ENCODE peak calls at places on chromosomes 3 and 15, in seven cellular contexts. One of them, this sample, is unnamed.

GRCh38 chr3:134897391-134898131 is 102.5 kb downstream of the EPHB1 start:
- DNase-seq in epithelial cell of esophagus: no peak
- DNase-seq in psoas muscle: no peak
- DNase-seq in pancreas: no peak
- DNase-seq in fibroblast of lung: no peak
- DNase-seq in epithelial cell of proximal tubule: no peak
- DNase-seq in foreskin fibroblast: no peak
- DNase-seq in this sample: no peak

GRCh38 chr3:9729419-9729818 is 2.1 kb upstream of the BRPF1 start:
- DNase-seq in epithelial cell of esophagus: no peak
- DNase-seq in psoas muscle: no peak
- DNase-seq in pancreas: no peak
- DNase-seq in fibroblast of lung: no peak
- DNase-seq in epithelial cell of proximal tubule: no peak
- DNase-seq in foreskin fibroblast: no peak
- DNase-seq in this sample: no peak

GRCh38 chr3:37945803-37946530 is 44.6 kb upstream of the VILL start:
- DNase-seq in epithelial cell of esophagus: peak
- DNase-seq in psoas muscle: no peak
- DNase-seq in pancreas: no peak
- DNase-seq in fibroblast of lung: peak
- DNase-seq in epithelial cell of proximal tubule: no peak
- DNase-seq in foreskin fibroblast: peak
- DNase-seq in this sample: no peak

GRCh38 chr15:60713096-60714084 is 234.4 kb upstream of the ICE2 start:
- DNase-seq in epithelial cell of esophagus: no peak
- DNase-seq in psoas muscle: peak
- DNase-seq in pancreas: no peak
- DNase-seq in fibroblast of lung: no peak
- DNase-seq in epithelial cell of proximal tubule: no peak
- DNase-seq in foreskin fibroblast: no peak
- DNase-seq in this sample: peak

GRCh38 chr3:195078891-195079440 is 192.0 kb downstream of the XXYLT1 start:
- DNase-seq in epithelial cell of esophagus: no peak
- DNase-seq in psoas muscle: no peak
- DNase-seq in pancreas: no peak
- DNase-seq in fibroblast of lung: no peak
- DNase-seq in epithelial cell of proximal tubule: no peak
- DNase-seq in foreskin fibroblast: no peak
- DNase-seq in this sample: no peak

GRCh38 chr3:15438988-15439387 is 11.6 kb downstream of the EAF1 start:
- DNase-seq in epithelial cell of esophagus: peak
- DNase-seq in psoas muscle: no peak
- DNase-seq in pancreas: no peak
- DNase-seq in fibroblast of lung: peak
- DNase-seq in epithelial cell of proximal tubule: no peak
- DNase-seq in foreskin fibroblast: peak
- DNase-seq in this sample: peak

GRCh38 chr3:119308355-119308754 is 14.2 kb downstream of the ARHGAP31 start:
- DNase-seq in epithelial cell of esophagus: no peak
- DNase-seq in psoas muscle: no peak
- DNase-seq in pancreas: no peak
- DNase-seq in fibroblast of lung: no peak
- DNase-seq in epithelial cell of proximal tubule: no peak
- DNase-seq in foreskin fibroblast: no peak
- DNase-seq in this sample: no peak

GRCh38 chr15:100762913-100763627 is 116.6 kb upstream of the ALDH1A3 start:
- DNase-seq in epithelial cell of esophagus: no peak
- DNase-seq in psoas muscle: no peak
- DNase-seq in pancreas: no peak
- DNase-seq in fibroblast of lung: no peak
- DNase-seq in epithelial cell of proximal tubule: no peak
- DNase-seq in foreskin fibroblast: peak
- DNase-seq in this sample: no peak

GRCh38 chr15:58387130-58387529 is 44.7 kb upstream of the LIPC start:
- DNase-seq in epithelial cell of esophagus: peak
- DNase-seq in psoas muscle: no peak
- DNase-seq in pancreas: no peak
- DNase-seq in fibroblast of lung: peak
- DNase-seq in epithelial cell of proximal tubule: peak
- DNase-seq in foreskin fibroblast: peak
- DNase-seq in this sample: peak

GRCh38 chr3:125382323-125382722 is 7.2 kb upstream of the ZNF148 start:
- DNase-seq in epithelial cell of esophagus: no peak
- DNase-seq in psoas muscle: no peak
- DNase-seq in pancreas: no peak
- DNase-seq in fibroblast of lung: no peak
- DNase-seq in epithelial cell of proximal tubule: no peak
- DNase-seq in foreskin fibroblast: no peak
- DNase-seq in this sample: no peak

GRCh38 chr15:61839541-61839940 is 220.7 kb downstream of the VPS13C start:
- DNase-seq in epithelial cell of esophagus: no peak
- DNase-seq in psoas muscle: no peak
- DNase-seq in pancreas: no peak
- DNase-seq in fibroblast of lung: peak
- DNase-seq in epithelial cell of proximal tubule: no peak
- DNase-seq in foreskin fibroblast: no peak
- DNase-seq in this sample: no peak

GRCh38 chr15:33098082-33099058 is 96.1 kb downstream of the FMN1 start:
- DNase-seq in epithelial cell of esophagus: peak
- DNase-seq in psoas muscle: no peak
- DNase-seq in pancreas: no peak
- DNase-seq in fibroblast of lung: peak
- DNase-seq in epithelial cell of proximal tubule: peak
- DNase-seq in foreskin fibroblast: peak
- DNase-seq in this sample: no peak

GRCh38 chr3:19364150-19364549 is 215.8 kb downstream of the KCNH8 start:
- DNase-seq in epithelial cell of esophagus: no peak
- DNase-seq in psoas muscle: no peak
- DNase-seq in pancreas: no peak
- DNase-seq in fibroblast of lung: no peak
- DNase-seq in epithelial cell of proximal tubule: no peak
- DNase-seq in foreskin fibroblast: no peak
- DNase-seq in this sample: no peak

GRCh38 chr15:40793216-40793989 is 13.5 kb upstream of the ZFYVE19 start:
- DNase-seq in epithelial cell of esophagus: peak
- DNase-seq in psoas muscle: peak
- DNase-seq in pancreas: peak
- DNase-seq in fibroblast of lung: peak
- DNase-seq in epithelial cell of proximal tubule: peak
- DNase-seq in foreskin fibroblast: peak
- DNase-seq in this sample: peak

DNA sequence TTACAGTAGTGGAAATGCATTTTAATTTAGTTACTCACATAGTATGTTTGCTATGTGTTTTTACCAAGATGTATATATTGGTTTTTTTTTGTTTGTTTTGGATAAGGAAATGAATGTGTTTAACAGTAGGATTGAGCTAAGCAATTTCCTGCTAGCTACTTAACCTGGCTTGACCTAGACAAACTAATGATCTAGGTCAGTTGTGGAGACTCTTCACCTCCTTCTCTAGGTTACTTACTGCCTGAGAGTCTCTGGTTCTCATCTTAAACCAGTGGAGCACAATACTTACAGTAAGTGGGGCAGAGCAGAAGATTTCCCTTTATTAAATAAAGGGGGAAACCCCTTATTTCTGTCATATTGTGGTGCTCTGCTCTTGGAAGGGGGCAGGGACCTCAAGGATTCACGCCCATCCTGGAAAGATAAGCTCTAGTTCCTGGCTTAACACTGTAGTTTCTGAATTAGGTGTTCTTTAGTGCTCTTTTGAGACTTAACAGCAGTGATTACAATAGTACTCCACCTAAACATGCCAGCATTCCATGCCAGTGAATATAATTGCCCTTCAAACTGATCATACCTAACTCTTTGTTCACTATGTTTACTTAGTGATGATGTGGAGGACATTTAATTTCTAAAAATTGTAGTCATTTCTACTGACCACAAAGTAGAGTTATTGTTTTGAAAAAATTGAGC is 79.9 kb downstream of the UBP1 start:
- DNase-seq in epithelial cell of esophagus: peak
- DNase-seq in psoas muscle: no peak
- DNase-seq in pancreas: no peak
- DNase-seq in fibroblast of lung: peak
- DNase-seq in epithelial cell of proximal tubule: no peak
- DNase-seq in foreskin fibroblast: peak
- DNase-seq in this sample: peak
- H3K4me3 ChIP-seq in epithelial cell of esophagus: no peak
- H3K4me3 ChIP-seq in psoas muscle: no peak
- H3K4me3 ChIP-seq in pancreas: no peak
- H3K4me3 ChIP-seq in fibroblast of lung: no peak
- H3K4me3 ChIP-seq in epithelial cell of proximal tubule: no peak
- H3K4me3 ChIP-seq in foreskin fibroblast: no peak
- H3K4me3 ChIP-seq in this sample: no peak

GRCh38 chr3:187777331-187778046 is 32.2 kb upstream of the BCL6 start:
- DNase-seq in epithelial cell of esophagus: peak
- DNase-seq in psoas muscle: no peak
- DNase-seq in pancreas: no peak
- DNase-seq in fibroblast of lung: no peak
- DNase-seq in epithelial cell of proximal tubule: no peak
- DNase-seq in foreskin fibroblast: peak
- DNase-seq in this sample: no peak
- H3K4me3 ChIP-seq in epithelial cell of esophagus: no peak
- H3K4me3 ChIP-seq in psoas muscle: no peak
- H3K4me3 ChIP-seq in pancreas: no peak
- H3K4me3 ChIP-seq in fibroblast of lung: no peak
- H3K4me3 ChIP-seq in epithelial cell of proximal tubule: no peak
- H3K4me3 ChIP-seq in foreskin fibroblast: no peak
- H3K4me3 ChIP-seq in this sample: no peak

GRCh38 chr15:81312790-81313543 is 11.0 kb downstream of the STARD5 start:
- DNase-seq in epithelial cell of esophagus: peak
- DNase-seq in psoas muscle: peak
- DNase-seq in pancreas: peak
- DNase-seq in fibroblast of lung: peak
- DNase-seq in epithelial cell of proximal tubule: peak
- DNase-seq in foreskin fibroblast: peak
- DNase-seq in this sample: peak

GRCh38 chr15:81313686-81314085 is 10.3 kb downstream of the STARD5 start:
- DNase-seq in epithelial cell of esophagus: peak
- DNase-seq in psoas muscle: no peak
- DNase-seq in pancreas: no peak
- DNase-seq in fibroblast of lung: no peak
- DNase-seq in epithelial cell of proximal tubule: no peak
- DNase-seq in foreskin fibroblast: no peak
- DNase-seq in this sample: no peak

GRCh38 chr15:81310480-81310879 is 13.5 kb downstream of the STARD5 start:
- DNase-seq in epithelial cell of esophagus: no peak
- DNase-seq in psoas muscle: no peak
- DNase-seq in pancreas: no peak
- DNase-seq in fibroblast of lung: no peak
- DNase-seq in epithelial cell of proximal tubule: no peak
- DNase-seq in foreskin fibroblast: no peak
- DNase-seq in this sample: no peak

GRCh38 chr15:81309647-81310460 is 14.1 kb downstream of the STARD5 start:
- DNase-seq in epithelial cell of esophagus: no peak
- DNase-seq in psoas muscle: no peak
- DNase-seq in pancreas: no peak
- DNase-seq in fibroblast of lung: no peak
- DNase-seq in epithelial cell of proximal tubule: no peak
- DNase-seq in foreskin fibroblast: no peak
- DNase-seq in this sample: no peak

DNA sequence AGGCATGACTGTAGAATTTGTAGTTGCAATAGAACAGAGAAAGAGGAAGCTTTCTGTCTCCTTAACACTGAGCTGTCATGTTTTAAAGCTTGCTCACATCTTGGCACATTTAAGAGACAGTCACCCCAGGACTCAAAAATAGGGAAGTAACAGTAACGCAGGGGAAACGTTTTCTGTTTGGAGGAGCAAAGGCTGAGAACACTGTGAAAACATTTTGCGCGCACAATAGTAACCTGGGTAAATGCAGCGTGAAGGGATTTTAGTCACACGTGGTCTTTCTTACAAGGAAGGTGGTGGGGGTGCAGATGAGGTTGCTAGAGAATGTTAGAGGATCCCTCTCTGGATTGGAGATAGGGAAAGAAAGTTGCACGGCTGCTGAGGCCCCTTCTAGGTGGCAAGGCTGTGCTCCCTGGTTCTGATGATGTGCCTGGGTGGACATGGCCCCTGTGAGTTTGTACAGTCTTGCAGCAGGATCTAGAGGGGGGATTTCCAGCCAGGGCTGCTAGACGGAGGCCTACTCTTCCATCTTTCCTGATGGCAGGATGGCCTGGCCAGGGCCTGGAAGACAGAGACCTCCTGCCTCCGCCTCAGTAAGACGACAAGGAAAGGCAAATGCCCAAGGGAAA is 12.0 kb downstream of the STARD5 start:
- DNase-seq in epithelial cell of esophagus: no peak
- DNase-seq in psoas muscle: no peak
- DNase-seq in pancreas: no peak
- DNase-seq in fibroblast of lung: peak
- DNase-seq in epithelial cell of proximal tubule: no peak
- DNase-seq in foreskin fibroblast: peak
- DNase-seq in this sample: no peak
- H3K4me3 ChIP-seq in epithelial cell of esophagus: no peak
- H3K4me3 ChIP-seq in psoas muscle: no peak
- H3K4me3 ChIP-seq in pancreas: no peak
- H3K4me3 ChIP-seq in fibroblast of lung: no peak
- H3K4me3 ChIP-seq in epithelial cell of proximal tubule: no peak
- H3K4me3 ChIP-seq in foreskin fibroblast: no peak
- H3K4me3 ChIP-seq in this sample: no peak

GRCh38 chr15:85541744-85542143 is 161.3 kb downstream of the AKAP13 start:
- DNase-seq in epithelial cell of esophagus: peak
- DNase-seq in psoas muscle: no peak
- DNase-seq in pancreas: no peak
- DNase-seq in fibroblast of lung: no peak
- DNase-seq in epithelial cell of proximal tubule: no peak
- DNase-seq in foreskin fibroblast: peak
- DNase-seq in this sample: no peak

GRCh38 chr15:85542488-85542887 is 162.1 kb downstream of the AKAP13 start:
- DNase-seq in epithelial cell of esophagus: no peak
- DNase-seq in psoas muscle: no peak
- DNase-seq in pancreas: no peak
- DNase-seq in fibroblast of lung: no peak
- DNase-seq in epithelial cell of proximal tubule: no peak
- DNase-seq in foreskin fibroblast: no peak
- DNase-seq in this sample: no peak

GRCh38 chr15:85545185-85545584 is 164.8 kb downstream of the AKAP13 start:
- DNase-seq in epithelial cell of esophagus: no peak
- DNase-seq in psoas muscle: no peak
- DNase-seq in pancreas: no peak
- DNase-seq in fibroblast of lung: peak
- DNase-seq in epithelial cell of proximal tubule: no peak
- DNase-seq in foreskin fibroblast: peak
- DNase-seq in this sample: peak

GRCh38 chr15:85543741-85544155 is 163.3 kb downstream of the AKAP13 start:
- DNase-seq in epithelial cell of esophagus: peak
- DNase-seq in psoas muscle: peak
- DNase-seq in pancreas: peak
- DNase-seq in fibroblast of lung: peak
- DNase-seq in epithelial cell of proximal tubule: no peak
- DNase-seq in foreskin fibroblast: no peak
- DNase-seq in this sample: no peak

DNA sequence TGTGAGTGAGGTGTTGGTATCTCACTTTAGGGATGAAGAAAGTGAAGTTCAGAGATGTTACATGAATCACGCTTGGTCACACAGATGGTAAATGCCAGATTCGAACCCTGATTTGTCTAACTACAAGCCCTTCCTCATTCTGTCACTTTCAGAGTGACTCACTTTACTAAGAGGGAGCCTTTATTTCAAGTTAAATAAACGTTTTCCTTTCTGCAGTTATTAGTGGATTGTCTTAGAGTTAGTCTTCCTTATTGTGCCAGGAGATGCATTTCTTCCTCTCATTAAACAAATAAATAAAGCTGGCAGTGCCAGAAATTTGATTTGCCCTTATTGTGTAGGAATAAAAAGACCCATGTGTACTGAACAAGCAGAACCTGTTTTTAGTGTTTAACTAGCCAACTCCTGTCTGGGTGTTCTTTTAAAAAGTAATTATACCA is 162.5 kb downstream of the AKAP13 start:
- DNase-seq in epithelial cell of esophagus: peak
- DNase-seq in psoas muscle: no peak
- DNase-seq in pancreas: no peak
- DNase-seq in fibroblast of lung: peak
- DNase-seq in epithelial cell of proximal tubule: no peak
- DNase-seq in foreskin fibroblast: no peak
- DNase-seq in this sample: no peak
- H3K4me3 ChIP-seq in epithelial cell of esophagus: no peak
- H3K4me3 ChIP-seq in psoas muscle: no peak
- H3K4me3 ChIP-seq in pancreas: peak
- H3K4me3 ChIP-seq in fibroblast of lung: no peak
- H3K4me3 ChIP-seq in epithelial cell of proximal tubule: no peak
- H3K4me3 ChIP-seq in foreskin fibroblast: no peak
- H3K4me3 ChIP-seq in this sample: no peak